ENCODE peak calls at places on chromosome 22, in ten cellular contexts. L is GM13977; U is activated CD4-positive, alpha-beta T cell treated with anti-CD3 and anti-CD28 coated beads for 4 hours; D is effector CD4-positive, alpha-beta T cell; J is HS-5; Z is fibroblast of lung; K is aorta; B is A549; V is stimulated activated CD4-positive, alpha-beta T cell treated with anti-CD3 and anti-CD28 coated beads, Interleukin-2, amount 100 ng/mL, for 48 hours; H is hippocampal formation. C is an unnamed sample.

GRCh38 chr22:29306830-29307657 is 594 bp downstream of the GAS2L1 start:
- DNase-seq in U (no peak), J (no peak), V (no peak), H (peak), B (peak), K (peak), Z (peak), L (peak), D (no peak), C (no peak)

GRCh38 chr22:37300551-37301017 is 18.3 kb downstream of the CYTH4 start:
- DNase-seq in U (peak), H (no peak), L (no peak), K (no peak), V (no peak), D (peak), J (no peak), B (no peak), Z (no peak), C (no peak)

GRCh38 chr22:46409631-46410210 is 74.2 kb downstream of the TRMU start:
- DNase-seq in D (no peak), L (no peak), K (no peak), Z (no peak), J (no peak), B (no peak), U (no peak), V (no peak), H (no peak), C (no peak)

GRCh38 chr22:19724927-19725661 is 1.8 kb downstream of the GP1BB start:
- DNase-seq in J (no peak), B (no peak), Z (no peak), D (no peak), V (no peak), K (no peak), U (no peak), H (no peak), L (no peak), C (no peak)

GRCh38 chr22:40342521-40342920 is 3.8 kb upstream of the ADSL start:
- DNase-seq in L (no peak), B (no peak), K (no peak), U (no peak), H (no peak), Z (no peak), J (no peak), V (no peak), D (no peak), C (no peak)

GRCh38 chr22:19517171-19517500 is 7.1 kb downstream of the CLDN5 start:
- DNase-seq in H (no peak), B (no peak), D (no peak), U (no peak), L (no peak), V (no peak), J (no peak), Z (no peak), K (no peak), C (no peak)

GRCh38 chr22:37043828-37044538 is 7.6 kb upstream of the KCTD17 start:
- DNase-seq in L (peak), K (no peak), Z (peak), D (no peak), U (no peak), V (peak), B (peak), J (no peak), H (no peak), C (no peak)

GRCh38 chr22:34760276-34761008 is 305.5 kb upstream of the ISX start:
- DNase-seq in Z (no peak), H (no peak), L (no peak), B (no peak), J (no peak), D (no peak), K (no peak), U (no peak), V (no peak), C (no peak)

GRCh38 chr22:23651676-23652075 is 19.6 kb upstream of the DRICH1 start:
- DNase-seq in Z (no peak), V (no peak), U (no peak), H (no peak), L (no peak), D (no peak), J (no peak), B (no peak), K (no peak), C (no peak)

GRCh38 chr22:28894320-28894719 is 10.9 kb downstream of the ZNRF3 start:
- DNase-seq in K (no peak), H (no peak), J (no peak), B (no peak), Z (no peak), D (no peak), U (no peak), V (no peak), L (no peak), C (no peak)

GRCh38 chr22:46370584-46371373 is 35.3 kb downstream of the TRMU start:
- DNase-seq in B (no peak), L (no peak), V (no peak), H (no peak), Z (no peak), J (no peak), U (peak), D (no peak), K (no peak), C (no peak)

GRCh38 chr22:24060375-24060788 is 49.3 kb downstream of the CABIN1 start:
- DNase-seq in Z (peak), U (no peak), D (no peak), L (no peak), K (peak), H (no peak), V (no peak), J (peak), B (peak), C (peak)

GRCh38 chr22:26588749-26589366 is 1.1 kb downstream of the TPST2 start:
- DNase-seq in J (no peak), U (no peak), Z (no peak), L (no peak), B (no peak), D (no peak), V (no peak), K (no peak), H (no peak), C (no peak)

GRCh38 chr22:36196254-36197064 is 5.2 kb downstream of the APOL4 start:
- DNase-seq in D (no peak), H (no peak), K (no peak), B (no peak), Z (no peak), L (no peak), V (no peak), U (no peak), J (no peak), C (no peak)

GRCh38 chr22:38715852-38716251 is 10.1 kb downstream of the GTPBP1 start:
- DNase-seq in U (no peak), Z (no peak), B (no peak), H (no peak), V (no peak), J (no peak), K (peak), L (no peak), D (no peak), C (no peak)

GRCh38 chr22:44462246-44463015 is 35.6 kb downstream of the RTL6 start:
- DNase-seq in V (no peak), J (no peak), L (no peak), K (no peak), D (no peak), U (no peak), B (no peak), Z (no peak), H (no peak), C (no peak)

GRCh38 chr22:25898707-25899365 is 156.8 kb downstream of the MYO18B start:
- DNase-seq in D (no peak), Z (no peak), L (peak), J (no peak), U (no peak), B (peak), V (no peak), H (no peak), K (no peak), C (no peak)

GRCh38 chr22:48897638-48897954 is 930.1 kb downstream of the BRD1 start:
- DNase-seq in D (no peak), J (no peak), K (no peak), H (no peak), U (no peak), V (no peak), Z (no peak), L (no peak), B (no peak), C (no peak)

GRCh38 chr22:29320546-29320945 is 5.0 kb upstream of the RASL10A start:
- DNase-seq in U (no peak), K (no peak), B (no peak), D (no peak), J (no peak), Z (no peak), V (no peak), H (no peak), L (no peak), C (no peak)

GRCh38 chr22:36397081-36397766 is 9.5 kb upstream of the MYH9 start:
- DNase-seq in V (no peak), B (peak), U (no peak), K (no peak), D (no peak), L (no peak), J (no peak), Z (no peak), H (no peak), C (no peak)

GRCh38 chr22:32590556-32590955 is 115.9 kb downstream of the FBXO7 start:
- DNase-seq in H (no peak), U (no peak), L (no peak), V (no peak), K (no peak), J (no peak), Z (peak), B (no peak), D (no peak), C (peak)

GRCh38 chr22:35352214-35353111 is 28.4 kb upstream of the HMOX1 start:
- DNase-seq in J (no peak), D (no peak), H (peak), U (peak), Z (no peak), K (peak), B (peak), V (peak), L (peak), C (no peak)

GRCh38 chr22:41177040-41177625 is 28.0 kb upstream of the L3MBTL2 start:
- DNase-seq in Z (no peak), L (no peak), H (no peak), D (no peak), U (no peak), B (no peak), V (no peak), K (no peak), J (no peak), C (no peak)

GRCh38 chr22:38069372-38070249 is 12.4 kb downstream of the PICK1 start:
- DNase-seq in H (peak), V (no peak), U (no peak), Z (peak), B (peak), K (peak), J (no peak), D (no peak), L (no peak), C (peak)

GRCh38 chr22:48888466-48889208 is 939.0 kb downstream of the BRD1 start:
- DNase-seq in B (no peak), V (no peak), U (no peak), J (no peak), Z (no peak), L (no peak), K (no peak), H (no peak), D (no peak), C (no peak)

GRCh38 chr22:37197451-37198289 is 9.6 kb upstream of the C1QTNF6 start:
- DNase-seq in K (peak), B (peak), V (no peak), Z (no peak), U (no peak), J (no peak), L (no peak), H (no peak), D (no peak), C (no peak)

GRCh38 chr22:26884921-26885320 is 227.5 kb downstream of the MIAT start:
- DNase-seq in B (no peak), J (no peak), K (peak), L (no peak), U (no peak), D (no peak), H (no peak), Z (no peak), V (no peak), C (no peak)

C was measured in non-pigmented ciliary epithelial cell.